ENCODE peak calls at places on chromosomes 13 and 19, in five cellular contexts. N, B, P, H and D are unnamed samples. For H3K36me3, the result is how much of the 10 kb centered on the place peaks cover.

GRCh38 chr13:48078251-48078656 is 16.6 kb downstream of the MED4 start:
- DNase-seq in B (no peak), N (no peak), H (no peak), P (no peak), D (no peak)

GRCh38 chr13:33069365-33069764 is 53.1 kb downstream of the KL start:
- DNase-seq in H (no peak), B (no peak), P (no peak), N (no peak), D (no peak)

GRCh38 chr19:43306097-43306496 is 36.8 kb upstream of the PSG9 start:
- DNase-seq in B (no peak), H (no peak), N (no peak), P (peak), D (no peak)

GRCh38 chr19:1904385-1905070 is 671 bp upstream of the ADAT3 start:
- DNase-seq in N (no peak), P (peak), B (no peak), H (peak), D (no peak)

GRCh38 chr19:47755762-47756626 is 10.6 kb downstream of the NOP53 start:
- DNase-seq in H (no peak), P (no peak), N (no peak), B (peak), D (no peak)

GRCh38 chr19:29651622-29652394 is 13.5 kb upstream of the PLEKHF1 start:
- DNase-seq in B (no peak), H (no peak), N (no peak), P (no peak), D (no peak)

GRCh38 chr19:36136975-36137686 is 2.7 kb upstream of the CAPNS1 start:
- DNase-seq in P (peak), B (no peak), N (peak), H (peak), D (no peak)

GRCh38 chr19:16623576-16623975 is 4.4 kb downstream of the MED26 start:
- DNase-seq in B (no peak), H (no peak), N (no peak), P (no peak), D (no peak)

GRCh38 chr19:19627442-19627715 is 641 bp downstream of the LPAR2 start:
- DNase-seq in N (no peak), H (no peak), B (no peak), P (no peak), D (no peak)

GRCh38 chr13:109500146-109500773 is 286.1 kb downstream of the IRS2 start:
- DNase-seq in H (peak), P (no peak), N (no peak), B (no peak), D (no peak)
- TF ChIP-seq CTCF in H (no peak), P (no peak), N (no peak), B (no peak), D (no peak)

DNA sequence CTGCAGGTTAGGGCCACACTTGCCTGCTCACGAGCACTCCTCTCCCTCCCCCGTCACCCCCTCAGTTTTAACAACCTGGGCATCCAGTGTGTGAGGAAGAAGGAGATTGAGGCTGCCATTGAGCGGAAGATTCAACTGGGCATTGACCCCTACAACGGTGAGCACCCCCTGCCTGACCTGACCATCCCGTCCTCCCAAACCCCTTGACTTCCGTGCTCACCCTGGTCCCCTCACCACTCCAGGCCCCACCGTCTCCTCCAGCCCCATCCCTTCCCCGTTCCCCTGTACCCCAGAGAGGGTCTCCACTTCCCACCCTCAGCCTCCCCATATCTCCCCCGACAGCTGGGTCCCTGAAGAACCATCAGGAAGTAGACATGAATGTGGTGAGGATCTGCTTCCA is 13.6 kb upstream of the CLASRP start:
- DNase-seq in N (no peak), B (no peak), H (no peak), P (no peak), D (no peak)
- H3K36me3 ChIP-seq in N (under half), B (under half), H (under half), P (under half), D (under half)

DNA sequence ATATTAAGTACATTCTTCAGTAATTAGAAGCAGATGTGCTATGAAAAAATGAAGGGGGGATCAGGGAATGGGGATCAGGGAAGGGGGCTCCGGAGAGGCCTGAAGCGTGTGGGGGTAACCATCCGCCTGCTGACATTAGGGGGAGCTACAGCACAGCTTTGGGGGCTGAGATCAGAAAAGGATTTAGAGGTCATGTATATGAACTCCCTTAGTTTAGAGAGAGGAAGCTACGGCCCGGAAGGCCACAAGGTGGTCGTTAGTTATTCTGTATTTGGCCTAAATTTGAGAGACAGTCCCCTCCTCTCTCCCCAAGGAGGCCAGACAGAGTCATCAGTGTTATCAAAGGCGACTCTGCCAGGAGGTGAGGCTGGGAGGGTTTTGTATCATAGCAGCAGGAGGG is 99.0 kb downstream of the TM9SF2 start:
- DNase-seq in B (no peak), N (no peak), H (no peak), P (no peak), D (no peak)
- TF ChIP-seq CTCF in B (no peak), N (peak), H (peak), P (no peak), D (no peak)

GRCh38 chr19:49104229-49104864 is 9.8 kb upstream of the LIN7B start:
- DNase-seq in N (no peak), P (no peak), H (no peak), B (no peak), D (no peak)

GRCh38 chr19:49103331-49104085 is 10.7 kb upstream of the LIN7B start:
- DNase-seq in B (no peak), H (no peak), N (no peak), P (no peak), D (no peak)

GRCh38 chr19:49102303-49102702 is 11.9 kb upstream of the LIN7B start:
- DNase-seq in B (no peak), N (no peak), P (peak), H (no peak), D (no peak)

GRCh38 chr19:49098795-49099194 is 13.5 kb downstream of the SNRNP70 start:
- DNase-seq in N (no peak), P (no peak), H (no peak), B (no peak), D (no peak)

GRCh38 chr19:49101160-49101559 is 13.0 kb upstream of the LIN7B start:
- DNase-seq in N (no peak), H (no peak), P (peak), B (no peak), D (no peak)
- H3K36me3 ChIP-seq in N (half or more), H (half or more), P (half or more), B (half or more), D (under half)

DNA sequence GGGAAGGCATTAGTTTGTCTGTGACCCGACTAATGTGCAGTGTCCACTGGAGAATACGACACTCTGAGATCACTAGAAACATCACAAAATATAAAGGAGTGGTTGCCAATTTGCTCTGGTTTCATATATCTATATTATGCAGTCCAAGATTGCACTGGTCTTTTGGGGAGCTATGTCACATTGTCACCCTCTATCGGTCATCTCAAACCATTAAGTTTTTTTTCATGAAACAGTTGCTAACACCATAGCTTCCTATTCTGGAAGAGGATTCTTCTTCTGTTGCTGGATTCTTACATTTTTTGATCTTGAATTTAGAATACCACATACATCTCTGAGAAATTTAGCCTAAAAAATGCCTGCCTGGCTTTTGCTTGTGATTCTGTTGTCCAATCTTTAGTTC is 168.6 kb downstream of the LACC1 start:
- DNase-seq in B (no peak), P (no peak), N (no peak), H (peak), D (no peak)
- TF ChIP-seq CTCF in B (no peak), P (no peak), N (peak), H (peak), D (no peak)

GRCh38 chr13:45003417-45003816 is 14.1 kb downstream of the GPALPP1 start:
- DNase-seq in B (no peak), N (no peak), H (no peak), P (no peak), D (no peak)
- H3K36me3 ChIP-seq in B (half or more), N (half or more), H (under half), P (under half), D (under half)